ENCODE peak calls at places on chromosomes 3 and 15, in four cellular contexts. One of them, this sample, is unnamed.

GRCh38 chr15:42919794-42920280 is 741 bp downstream of the TTBK2 start:
- DNase-seq in A549: no peak
- DNase-seq in PC-3: peak; percentile 35
- DNase-seq in body of pancreas: peak; percentile 26
- DNase-seq in this sample: no peak

GRCh38 chr3:73453676-73454075 is 171.1 kb downstream of the PDZRN3 start:
- DNase-seq in A549: no peak
- DNase-seq in PC-3: no peak
- DNase-seq in body of pancreas: no peak
- DNase-seq in this sample: no peak

GRCh38 chr3:171874879-171875278 is 31.7 kb downstream of the TMEM212 start:
- DNase-seq in A549: no peak
- DNase-seq in PC-3: no peak
- DNase-seq in body of pancreas: no peak
- DNase-seq in this sample: no peak

GRCh38 chr3:188948658-188949400 is 222.9 kb upstream of the TPRG1 start:
- DNase-seq in A549: peak; percentile 20
- DNase-seq in PC-3: peak; percentile 87
- DNase-seq in body of pancreas: peak; percentile 69
- DNase-seq in this sample: no peak

GRCh38 chr15:73527598-73527997 is 84.6 kb downstream of the REC114 start:
- DNase-seq in A549: no peak
- DNase-seq in PC-3: no peak
- DNase-seq in body of pancreas: no peak
- DNase-seq in this sample: no peak

GRCh38 chr3:31250116-31250813 is 282.5 kb upstream of the STT3B start:
- DNase-seq in A549: no peak
- DNase-seq in PC-3: peak; percentile 65
- DNase-seq in body of pancreas: no peak
- DNase-seq in this sample: no peak

GRCh38 chr15:62209322-62209721 is 44.2 kb upstream of the C2CD4B start:
- DNase-seq in A549: no peak
- DNase-seq in PC-3: no peak
- DNase-seq in body of pancreas: peak; percentile 74
- DNase-seq in this sample: no peak

GRCh38 chr3:190265795-190266194 is 56.5 kb downstream of the CLDN1 start:
- DNase-seq in A549: no peak
- DNase-seq in PC-3: peak; percentile 89
- DNase-seq in body of pancreas: peak; percentile 49
- DNase-seq in this sample: no peak

GRCh38 chr15:99369250-99369649 is 118.0 kb downstream of the LRRC28 start:
- DNase-seq in A549: no peak
- DNase-seq in PC-3: no peak
- DNase-seq in body of pancreas: no peak
- DNase-seq in this sample: no peak

GRCh38 chr3:37981348-37981664 is 9.3 kb upstream of the VILL start:
- DNase-seq in A549: no peak
- DNase-seq in PC-3: peak; percentile 44
- DNase-seq in body of pancreas: no peak
- DNase-seq in this sample: no peak

GRCh38 chr3:24773798-24774197 is 279.1 kb upstream of the THRB start:
- DNase-seq in A549: peak; percentile 13
- DNase-seq in PC-3: peak; percentile 65
- DNase-seq in body of pancreas: peak; percentile 31
- DNase-seq in this sample: peak; percentile 45

GRCh38 chr15:36912311-36912712 is 188.0 kb downstream of the MEIS2 start:
- DNase-seq in A549: no peak
- DNase-seq in PC-3: no peak
- DNase-seq in body of pancreas: no peak
- DNase-seq in this sample: no peak

GRCh38 chr15:25171111-25171811 is 216.5 kb downstream of the SNRPN start:
- DNase-seq in A549: no peak
- DNase-seq in PC-3: no peak
- DNase-seq in body of pancreas: peak; percentile 3
- DNase-seq in this sample: peak; percentile 15

GRCh38 chr15:57382222-57382621 is 5.9 kb downstream of the CGNL1 start:
- DNase-seq in A549: no peak
- DNase-seq in PC-3: no peak
- DNase-seq in body of pancreas: peak; percentile 65
- DNase-seq in this sample: no peak

GRCh38 chr15:71780349-71780976 is 29.9 kb upstream of the NR2E3 start:
- DNase-seq in A549: peak; percentile 84
- DNase-seq in PC-3: peak; percentile 74
- DNase-seq in body of pancreas: peak; percentile 47
- DNase-seq in this sample: no peak

GRCh38 chr3:33717616-33717865 is 513 bp downstream of the CLASP2 start:
- DNase-seq in A549: peak; percentile 61
- DNase-seq in PC-3: no peak
- DNase-seq in body of pancreas: peak; percentile 68
- DNase-seq in this sample: peak; percentile 79

GRCh38 chr3:42067324-42067723 is 23.8 kb upstream of the TRAK1 start:
- DNase-seq in A549: no peak
- DNase-seq in PC-3: no peak
- DNase-seq in body of pancreas: no peak
- DNase-seq in this sample: no peak

GRCh38 chr3:42728056-42728455 is 25.5 kb upstream of the HHATL start:
- DNase-seq in A549: no peak
- DNase-seq in PC-3: no peak
- DNase-seq in body of pancreas: no peak
- DNase-seq in this sample: peak; percentile 58

GRCh38 chr3:168884353-168884903 is 779.1 kb downstream of the MECOM start:
- DNase-seq in A549: no peak
- DNase-seq in PC-3: peak; percentile 98
- DNase-seq in body of pancreas: peak; percentile 76
- DNase-seq in this sample: no peak

GRCh38 chr3:107208100-107208499 is 169.1 kb upstream of the CCDC54 start:
- DNase-seq in A549: peak; percentile 35
- DNase-seq in PC-3: peak; percentile 95
- DNase-seq in body of pancreas: peak; percentile 70
- DNase-seq in this sample: peak; percentile 51

GRCh38 chr3:63128380-63128779 is 149.7 kb upstream of the SYNPR start:
- DNase-seq in A549: no peak
- DNase-seq in PC-3: no peak
- DNase-seq in body of pancreas: no peak
- DNase-seq in this sample: no peak

GRCh38 chr15:57580866-57581265 is 10.8 kb upstream of the MYZAP start:
- DNase-seq in A549: no peak
- DNase-seq in PC-3: no peak
- DNase-seq in body of pancreas: peak; percentile 36
- DNase-seq in this sample: no peak

GRCh38 chr15:58491151-58491473 is 59.3 kb downstream of the LIPC start:
- DNase-seq in A549: no peak
- DNase-seq in PC-3: no peak
- DNase-seq in body of pancreas: no peak
- DNase-seq in this sample: peak; percentile 54

GRCh38 chr15:99446565-99447496 is 119.0 kb upstream of the MEF2A start:
- DNase-seq in A549: no peak
- DNase-seq in PC-3: no peak
- DNase-seq in body of pancreas: no peak
- DNase-seq in this sample: peak; percentile 16

GRCh38 chr3:14352002-14352627 is 50.3 kb upstream of the SLC6A6 start:
- DNase-seq in A549: peak; percentile 57
- DNase-seq in PC-3: peak; percentile 26
- DNase-seq in body of pancreas: no peak
- DNase-seq in this sample: no peak

GRCh38 chr3:195401959-195402358 is 40.9 kb downstream of the ACAP2 start:
- DNase-seq in A549: no peak
- DNase-seq in PC-3: no peak
- DNase-seq in body of pancreas: no peak
- DNase-seq in this sample: no peak

GRCh38 chr3:10970306-10970979 is 22.1 kb upstream of the SLC6A1 start:
- DNase-seq in A549: no peak
- DNase-seq in PC-3: no peak
- DNase-seq in body of pancreas: no peak
- DNase-seq in this sample: no peak

GRCh38 chr3:182300266-182300665 is 493.0 kb upstream of the ATP11B start:
- DNase-seq in A549: no peak
- DNase-seq in PC-3: no peak
- DNase-seq in body of pancreas: no peak
- DNase-seq in this sample: no peak

GRCh38 chr3:25784971-25785370 is 1.7 kb upstream of the NGLY1 start:
- DNase-seq in A549: no peak
- DNase-seq in PC-3: no peak
- DNase-seq in body of pancreas: no peak
- DNase-seq in this sample: no peak

GRCh38 chr3:8441969-8442559 is 59.6 kb upstream of the LMCD1 start:
- DNase-seq in A549: peak; percentile 75
- DNase-seq in PC-3: peak; percentile 84
- DNase-seq in body of pancreas: peak; percentile 23
- DNase-seq in this sample: no peak

GRCh38 chr3:62373714-62374333 is 474 bp upstream of the FEZF2 start:
- DNase-seq in A549: no peak
- DNase-seq in PC-3: no peak
- DNase-seq in body of pancreas: no peak
- DNase-seq in this sample: no peak

GRCh38 chr3:77460326-77460725 is 420.4 kb downstream of the ROBO2 start:
- DNase-seq in A549: no peak
- DNase-seq in PC-3: peak; percentile 35
- DNase-seq in body of pancreas: no peak
- DNase-seq in this sample: no peak

GRCh38 chr3:117524890-117525289 is 815.3 kb downstream of the TUSC7 start:
- DNase-seq in A549: no peak
- DNase-seq in PC-3: no peak
- DNase-seq in body of pancreas: no peak
- DNase-seq in this sample: no peak

GRCh38 chr15:80059786-80060489 is 462 bp downstream of the ZFAND6 start:
- DNase-seq in A549: peak; percentile 72
- DNase-seq in PC-3: peak; percentile 51
- DNase-seq in body of pancreas: peak; percentile 56
- DNase-seq in this sample: peak; percentile 82

GRCh38 chr3:11053926-11054503 is 61.5 kb downstream of the SLC6A1 start:
- DNase-seq in A549: no peak
- DNase-seq in PC-3: peak; percentile 52
- DNase-seq in body of pancreas: no peak
- DNase-seq in this sample: no peak

GRCh38 chr3:168102735-168103410 is 7.1 kb upstream of the GOLIM4 start:
- DNase-seq in A549: no peak
- DNase-seq in PC-3: no peak
- DNase-seq in body of pancreas: no peak
- DNase-seq in this sample: no peak

GRCh38 chr3:168249539-168250414 is 154.1 kb upstream of the GOLIM4 start:
- DNase-seq in A549: peak; percentile 34
- DNase-seq in PC-3: peak; percentile 77
- DNase-seq in body of pancreas: peak; percentile 64
- DNase-seq in this sample: peak; percentile 58

GRCh38 chr15:68431792-68432401 is at the start of gene ITGA11:
- DNase-seq in A549: peak; percentile 66
- DNase-seq in PC-3: peak; percentile 16
- DNase-seq in body of pancreas: peak; percentile 62
- DNase-seq in this sample: peak; percentile 87

GRCh38 chr15:70517194-70517590 is 246.2 kb downstream of the UACA start:
- DNase-seq in A549: no peak
- DNase-seq in PC-3: no peak
- DNase-seq in body of pancreas: no peak
- DNase-seq in this sample: no peak

GRCh38 chr3:32450426-32450825 is 52.2 kb downstream of the CMTM6 start:
- DNase-seq in A549: no peak
- DNase-seq in PC-3: no peak
- DNase-seq in body of pancreas: no peak
- DNase-seq in this sample: no peak
- H3K4me1 ChIP-seq in A549: peaks cover 5% of the 10 kb centered on the region
- H3K4me1 ChIP-seq in PC-3: no peaks in the 10 kb centered on the region
- H3K4me1 ChIP-seq in body of pancreas: no peaks in the 10 kb centered on the region
- H3K4me1 ChIP-seq in this sample: no peaks in the 10 kb centered on the region

GRCh38 chr3:95343228-95343627 is 1280.4 kb downstream of the NSUN3 start:
- DNase-seq in A549: no peak
- DNase-seq in PC-3: peak; percentile 31
- DNase-seq in body of pancreas: no peak
- DNase-seq in this sample: no peak
- H3K4me1 ChIP-seq in A549: no peaks in the 10 kb centered on the region
- H3K4me1 ChIP-seq in PC-3: no peaks in the 10 kb centered on the region
- H3K4me1 ChIP-seq in body of pancreas: peaks cover 8% of the 10 kb centered on the region
- H3K4me1 ChIP-seq in this sample: no peaks in the 10 kb centered on the region

GRCh38 chr15:60971719-60972118 is 257.4 kb downstream of the RORA start:
- DNase-seq in A549: no peak
- DNase-seq in PC-3: no peak
- DNase-seq in body of pancreas: no peak
- DNase-seq in this sample: no peak
- H3K4me1 ChIP-seq in A549: peaks cover 4% of the 10 kb centered on the region
- H3K4me1 ChIP-seq in PC-3: peaks cover 8% of the 10 kb centered on the region
- H3K4me1 ChIP-seq in body of pancreas: no peaks in the 10 kb centered on the region
- H3K4me1 ChIP-seq in this sample: peaks cover 11% of the 10 kb centered on the region

DNA sequence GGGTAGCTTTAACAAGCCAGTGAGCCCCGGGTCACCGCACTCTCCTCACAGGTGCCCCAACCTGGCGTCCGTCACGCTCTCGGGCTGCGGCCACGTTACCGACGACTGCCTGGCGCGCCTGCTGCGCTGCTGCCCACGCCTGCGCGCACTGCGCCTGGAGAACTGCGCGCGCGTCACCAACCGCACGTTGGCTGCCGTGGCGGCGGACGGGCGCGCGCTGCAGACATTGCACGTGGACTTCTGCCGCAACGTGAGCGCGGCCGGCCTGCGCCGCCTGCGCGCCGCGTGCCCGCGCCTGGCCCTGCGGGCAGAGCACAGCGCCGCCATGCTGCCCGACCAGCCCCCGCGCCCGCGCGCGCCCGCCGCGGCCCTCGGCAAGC is 3.4 kb downstream of the FBXL22 start:
- DNase-seq in A549: peak; percentile 94
- DNase-seq in PC-3: peak; percentile 90
- DNase-seq in body of pancreas: peak; percentile 93
- DNase-seq in this sample: peak; percentile 86
- H3K4me1 ChIP-seq in A549: peaks cover 20% of the 10 kb centered on the region
- H3K4me1 ChIP-seq in PC-3: peaks cover 7% of the 10 kb centered on the region
- H3K4me1 ChIP-seq in body of pancreas: peaks cover 43% of the 10 kb centered on the region
- H3K4me1 ChIP-seq in this sample: peaks cover 20% of the 10 kb centered on the region